ENCODE peak calls at places on chromosome 6, in five cellular contexts. One of them, this sample, is unnamed.

GRCh38 chr6:130575971-130576370 is 210.2 kb downstream of the TMEM200A start:
- DNase-seq in GM10248: peak; percentile 20
- DNase-seq in tibial artery: no peak
- DNase-seq in astrocyte of the cerebellum: no peak
- DNase-seq in CD8-positive, alpha-beta T cell: peak; percentile 11
- DNase-seq in this sample: no peak

GRCh38 chr6:118382126-118382525 is 166.0 kb upstream of the PLN start:
- DNase-seq in GM10248: no peak
- DNase-seq in tibial artery: no peak
- DNase-seq in astrocyte of the cerebellum: no peak
- DNase-seq in CD8-positive, alpha-beta T cell: no peak
- DNase-seq in this sample: no peak

GRCh38 chr6:97591955-97592354 is 308.9 kb upstream of the MMS22L start:
- DNase-seq in GM10248: no peak
- DNase-seq in tibial artery: no peak
- DNase-seq in astrocyte of the cerebellum: no peak
- DNase-seq in CD8-positive, alpha-beta T cell: no peak
- DNase-seq in this sample: no peak

GRCh38 chr6:76495909-76496308 is 423.4 kb upstream of the IMPG1 start:
- DNase-seq in GM10248: no peak
- DNase-seq in tibial artery: no peak
- DNase-seq in astrocyte of the cerebellum: no peak
- DNase-seq in CD8-positive, alpha-beta T cell: no peak
- DNase-seq in this sample: no peak

GRCh38 chr6:71194730-71195129 is 93.9 kb upstream of the OGFRL1 start:
- DNase-seq in GM10248: no peak
- DNase-seq in tibial artery: no peak
- DNase-seq in astrocyte of the cerebellum: peak; percentile 59
- DNase-seq in CD8-positive, alpha-beta T cell: no peak
- DNase-seq in this sample: peak; percentile 67

GRCh38 chr6:107321793-107322192 is 137.6 kb downstream of the PDSS2 start:
- DNase-seq in GM10248: no peak
- DNase-seq in tibial artery: no peak
- DNase-seq in astrocyte of the cerebellum: no peak
- DNase-seq in CD8-positive, alpha-beta T cell: no peak
- DNase-seq in this sample: no peak

GRCh38 chr6:6006428-6007310 is at the start of gene NRN1:
- DNase-seq in GM10248: peak; percentile 50
- DNase-seq in tibial artery: no peak
- DNase-seq in astrocyte of the cerebellum: no peak
- DNase-seq in CD8-positive, alpha-beta T cell: no peak
- DNase-seq in this sample: no peak

GRCh38 chr6:10000461-10000992 is 414.3 kb downstream of the TFAP2A start:
- DNase-seq in GM10248: no peak
- DNase-seq in tibial artery: no peak
- DNase-seq in astrocyte of the cerebellum: no peak
- DNase-seq in CD8-positive, alpha-beta T cell: no peak
- DNase-seq in this sample: no peak

GRCh38 chr6:53671111-53671510 is 5.6 kb upstream of the KLHL31 start:
- DNase-seq in GM10248: no peak
- DNase-seq in tibial artery: no peak
- DNase-seq in astrocyte of the cerebellum: no peak
- DNase-seq in CD8-positive, alpha-beta T cell: no peak
- DNase-seq in this sample: no peak

GRCh38 chr6:35048631-35049083 is 92.5 kb downstream of the TCP11 start:
- DNase-seq in GM10248: peak; percentile 30
- DNase-seq in tibial artery: peak; percentile 54
- DNase-seq in astrocyte of the cerebellum: peak; percentile 59
- DNase-seq in CD8-positive, alpha-beta T cell: no peak
- DNase-seq in this sample: no peak

GRCh38 chr6:111427341-111428116 is 55.5 kb downstream of the REV3L start:
- DNase-seq in GM10248: peak; percentile 20
- DNase-seq in tibial artery: no peak
- DNase-seq in astrocyte of the cerebellum: peak; percentile 60
- DNase-seq in CD8-positive, alpha-beta T cell: no peak
- DNase-seq in this sample: peak; percentile 73

GRCh38 chr6:42449917-42450313 is 1.8 kb downstream of the TRERF1 start:
- DNase-seq in GM10248: no peak
- DNase-seq in tibial artery: no peak
- DNase-seq in astrocyte of the cerebellum: no peak
- DNase-seq in CD8-positive, alpha-beta T cell: no peak
- DNase-seq in this sample: no peak

GRCh38 chr6:125512621-125513020 is 210.9 kb upstream of the HDDC2 start:
- DNase-seq in GM10248: peak; percentile 21
- DNase-seq in tibial artery: no peak
- DNase-seq in astrocyte of the cerebellum: no peak
- DNase-seq in CD8-positive, alpha-beta T cell: no peak
- DNase-seq in this sample: no peak

GRCh38 chr6:157283330-157283898 is 39.9 kb downstream of the TMEM242 start:
- DNase-seq in GM10248: no peak
- DNase-seq in tibial artery: no peak
- DNase-seq in astrocyte of the cerebellum: no peak
- DNase-seq in CD8-positive, alpha-beta T cell: no peak
- DNase-seq in this sample: no peak

GRCh38 chr6:79544939-79545450 is 7.8 kb upstream of the LCA5 start:
- DNase-seq in GM10248: peak; percentile 77
- DNase-seq in tibial artery: peak; percentile 73
- DNase-seq in astrocyte of the cerebellum: peak; percentile 98
- DNase-seq in CD8-positive, alpha-beta T cell: no peak
- DNase-seq in this sample: peak; percentile 89
- TF ChIP-seq CTCF in GM10248: peak; percentile 35
- TF ChIP-seq CTCF in tibial artery: peak; percentile 54
- TF ChIP-seq CTCF in astrocyte of the cerebellum: peak; percentile 75
- TF ChIP-seq CTCF in CD8-positive, alpha-beta T cell: no peak
- TF ChIP-seq CTCF in this sample: peak; percentile 65

GRCh38 chr6:166025149-166025898 is 142.3 kb downstream of the TBXT start:
- DNase-seq in GM10248: no peak
- DNase-seq in tibial artery: no peak
- DNase-seq in astrocyte of the cerebellum: peak; percentile 82
- DNase-seq in CD8-positive, alpha-beta T cell: no peak
- DNase-seq in this sample: no peak
- TF ChIP-seq CTCF in GM10248: no peak
- TF ChIP-seq CTCF in tibial artery: no peak
- TF ChIP-seq CTCF in astrocyte of the cerebellum: no peak
- TF ChIP-seq CTCF in CD8-positive, alpha-beta T cell: no peak
- TF ChIP-seq CTCF in this sample: no peak

DNA sequence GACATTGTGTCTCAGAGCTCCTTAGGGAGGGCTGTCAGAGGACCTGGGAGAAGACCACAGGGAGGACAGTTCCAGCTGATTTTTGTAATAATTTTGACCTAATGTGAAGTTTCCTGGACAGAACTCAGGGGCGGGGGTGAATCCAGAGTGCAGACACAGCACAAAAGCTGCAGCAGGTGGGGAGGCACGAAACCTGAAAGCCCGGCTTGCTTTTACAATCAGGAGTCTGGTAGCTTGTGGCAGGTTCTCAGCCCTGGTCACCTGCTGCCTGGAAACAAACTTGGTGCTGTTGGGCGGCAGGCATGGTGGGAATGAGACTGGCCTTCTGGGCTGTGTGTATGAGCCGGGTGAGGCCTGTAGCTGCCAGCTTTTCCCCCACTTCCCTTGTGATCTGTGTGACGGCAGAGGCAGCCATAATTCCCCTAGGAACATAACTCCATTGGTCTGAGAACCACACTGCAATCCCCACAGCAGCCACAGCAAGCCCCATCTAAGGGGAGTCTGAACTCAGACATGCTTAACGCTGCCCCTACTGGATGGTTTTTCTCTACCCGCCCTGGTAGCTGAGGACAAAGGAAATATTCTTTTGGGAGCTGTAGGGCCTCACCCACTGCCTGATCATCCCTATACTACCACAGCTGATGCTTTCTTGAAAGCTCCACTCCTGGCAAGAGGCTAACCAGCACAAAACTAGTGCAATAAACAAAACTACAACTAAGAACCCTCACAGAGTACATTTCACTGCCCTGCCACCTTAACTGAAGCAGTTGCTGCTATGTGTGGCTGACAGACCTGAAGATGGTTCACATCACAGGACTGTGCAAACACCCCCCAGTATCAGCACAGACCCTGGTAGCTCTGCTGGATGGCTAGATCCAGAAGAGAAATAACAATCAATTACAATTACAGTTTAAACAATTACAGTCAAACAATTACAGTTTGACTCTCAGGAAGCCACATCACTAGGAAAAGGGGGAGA is 1055.1 kb upstream of the GJE1 start:
- DNase-seq in GM10248: no peak
- DNase-seq in tibial artery: no peak
- DNase-seq in astrocyte of the cerebellum: no peak
- DNase-seq in CD8-positive, alpha-beta T cell: no peak
- DNase-seq in this sample: no peak
- TF ChIP-seq CTCF in GM10248: peak; percentile 30
- TF ChIP-seq CTCF in tibial artery: no peak
- TF ChIP-seq CTCF in astrocyte of the cerebellum: peak; percentile 20
- TF ChIP-seq CTCF in CD8-positive, alpha-beta T cell: no peak
- TF ChIP-seq CTCF in this sample: no peak

GRCh38 chr6:33312361-33313104 is 1.3 kb downstream of the TAPBP start:
- DNase-seq in GM10248: peak; percentile 88
- DNase-seq in tibial artery: peak; percentile 83
- DNase-seq in astrocyte of the cerebellum: peak; percentile 39
- DNase-seq in CD8-positive, alpha-beta T cell: peak; percentile 72
- DNase-seq in this sample: no peak
- TF ChIP-seq CTCF in GM10248: peak; percentile 19
- TF ChIP-seq CTCF in tibial artery: no peak
- TF ChIP-seq CTCF in astrocyte of the cerebellum: no peak
- TF ChIP-seq CTCF in CD8-positive, alpha-beta T cell: no peak
- TF ChIP-seq CTCF in this sample: no peak

GRCh38 chr6:113854531-113855499 is 2.3 kb upstream of the MARCKS start:
- DNase-seq in GM10248: peak; percentile 86
- DNase-seq in tibial artery: peak; percentile 63
- DNase-seq in astrocyte of the cerebellum: no peak
- DNase-seq in CD8-positive, alpha-beta T cell: no peak
- DNase-seq in this sample: peak; percentile 72
- TF ChIP-seq CTCF in GM10248: peak; percentile 33
- TF ChIP-seq CTCF in tibial artery: no peak
- TF ChIP-seq CTCF in astrocyte of the cerebellum: peak; percentile 14
- TF ChIP-seq CTCF in CD8-positive, alpha-beta T cell: no peak
- TF ChIP-seq CTCF in this sample: no peak